ENCODE peak calls at places on chromosomes 11 and 22, in six cellular contexts. A is M059J; N is testis; O is activated CD8-positive, alpha-beta memory T cell treated with anti-CD3 and anti-CD28 coated beads, Interleukin-2, amount 50 U/mL, for 4 hours; W is T-helper 2 cell; X is activated naive CD4-positive, alpha-beta T cell. U is an unnamed sample.

GRCh38 chr11:1125803-1126202 is 31.9 kb upstream of the MUC5AC start:
- DNase-seq in X (no peak), N (no peak), A (no peak), O (no peak), W (peak), U (no peak)

GRCh38 chr11:120147950-120148270 is 10.0 kb upstream of the TRIM29 start:
- DNase-seq in O (no peak), N (no peak), W (no peak), A (no peak), X (no peak), U (no peak)

GRCh38 chr22:47201996-47202818 is 439.8 kb downstream of the TBC1D22A start:
- DNase-seq in A (no peak), N (peak), O (no peak), X (no peak), W (no peak), U (no peak)

GRCh38 chr11:126991596-126991995 is 9.0 kb downstream of the KIRREL3 start:
- DNase-seq in N (no peak), O (no peak), X (no peak), W (no peak), A (peak), U (peak)

GRCh38 chr11:69437001-69437875 is 44.2 kb upstream of the LINC01488 start:
- DNase-seq in X (no peak), A (peak), N (no peak), W (no peak), O (no peak), U (peak)

GRCh38 chr22:26671317-26672059 is 14.1 kb downstream of the MIAT start:
- DNase-seq in A (no peak), N (no peak), X (peak), W (peak), O (peak), U (no peak)

GRCh38 chr22:33919591-33920501 is at the start of gene LARGE1:
- DNase-seq in N (peak), X (no peak), W (peak), A (peak), O (no peak), U (peak)

GRCh38 chr11:44505591-44506054 is 59.8 kb upstream of the CD82 start:
- DNase-seq in A (peak), O (no peak), N (peak), X (no peak), W (peak), U (peak)

GRCh38 chr11:131816046-131816445 is 445.6 kb downstream of the NTM start:
- DNase-seq in O (no peak), N (no peak), W (no peak), X (no peak), A (peak), U (peak)